ENCODE peak calls at places on chromosomes 2 and 18, in ten cellular contexts. Z is caudate nucleus; P is stimulated activated naive B cell treated with anti-CD40 and anti-IgM and Interleukin-4, amounts not matched to agents 10 μg/mL and 1 μg/mL and 100 μg/mL, for 72 hours; W is amniotic stem cell; F is NCI-H345; V is cerebellar cortex; S is adrenal gland; Y is AG08396; E is LoVo; C is GM19239. R is an unnamed sample.

GRCh38 chr2:164784376-164784775 is 57.2 kb downstream of the COBLL1 start:
- DNase-seq in Y (no peak), F (no peak), E (no peak), C (no peak), W (no peak), P (no peak), V (no peak), Z (no peak), S (no peak), R (no peak)

GRCh38 chr18:26003391-26003790 is 87.0 kb downstream of the SS18 start:
- DNase-seq in F (peak), C (no peak), Y (no peak), P (no peak), E (peak), S (no peak), W (no peak), V (peak), Z (no peak), R (no peak)

GRCh38 chr2:86308984-86309695 is 28.3 kb downstream of the REEP1 start:
- DNase-seq in C (no peak), W (no peak), Z (no peak), P (no peak), Y (no peak), E (no peak), V (no peak), F (no peak), S (no peak), R (no peak)

GRCh38 chr2:150911766-150912280 is 349.8 kb downstream of the RBM43 start:
- DNase-seq in E (no peak), Y (peak), F (no peak), S (peak), C (no peak), W (no peak), P (no peak), Z (no peak), V (no peak), R (peak)

GRCh38 chr2:10393648-10393982 is 54.5 kb downstream of the ODC1 start:
- DNase-seq in W (no peak), S (no peak), E (no peak), Z (no peak), Y (no peak), V (no peak), C (no peak), P (no peak), F (no peak), R (no peak)

GRCh38 chr18:77108821-77109692 is 23.5 kb downstream of the MBP start:
- DNase-seq in C (no peak), F (no peak), Z (no peak), Y (no peak), W (no peak), S (no peak), E (no peak), V (no peak), P (no peak), R (no peak)

GRCh38 chr18:49672853-49673252 is 111.0 kb downstream of the LIPG start:
- DNase-seq in C (no peak), Y (no peak), E (no peak), F (no peak), P (no peak), Z (no peak), V (no peak), W (no peak), S (no peak), R (no peak)

GRCh38 chr18:79953921-79954651 is 2.6 kb upstream of the SLC66A2 start:
- DNase-seq in E (no peak), F (no peak), C (no peak), V (no peak), W (no peak), P (no peak), Y (no peak), Z (no peak), S (no peak), R (no peak)

GRCh38 chr18:21960189-21960588 is 209.2 kb upstream of the GATA6 start:
- DNase-seq in V (no peak), F (no peak), Y (no peak), C (no peak), W (no peak), S (no peak), Z (no peak), P (no peak), E (no peak), R (no peak)

GRCh38 chr2:178309541-178309940 is 115.2 kb downstream of the OSBPL6 start:
- DNase-seq in V (no peak), Z (no peak), S (no peak), E (no peak), C (no peak), P (no peak), W (no peak), Y (no peak), F (no peak), R (no peak)

GRCh38 chr2:201642086-201642578 is 1.2 kb downstream of the TMEM237 start:
- DNase-seq in W (no peak), E (no peak), Z (peak), C (no peak), P (no peak), V (no peak), Y (no peak), F (peak), S (no peak), R (no peak)

GRCh38 chr2:53842891-53843290 is 16.9 kb downstream of the GPR75 start:
- DNase-seq in E (no peak), Z (no peak), P (no peak), V (no peak), W (no peak), S (peak), F (no peak), Y (no peak), C (no peak), R (no peak)

GRCh38 chr2:37587817-37588216 is 83.6 kb downstream of the CDC42EP3 start:
- DNase-seq in V (no peak), S (no peak), Z (no peak), P (no peak), Y (no peak), E (no peak), W (no peak), C (no peak), F (no peak), R (no peak)

GRCh38 chr2:38435775-38436174 is 58.7 kb upstream of the ATL2 start:
- DNase-seq in E (no peak), C (no peak), P (no peak), V (no peak), F (no peak), W (no peak), Z (no peak), S (no peak), Y (no peak), R (no peak)

GRCh38 chr18:13414542-13414941 is 196.0 kb downstream of the LDLRAD4 start:
- DNase-seq in C (no peak), Z (no peak), F (no peak), Y (no peak), W (no peak), S (no peak), P (no peak), V (no peak), E (no peak), R (no peak)

R was measured in left cardiac atrium.